ENCODE peak calls at places on chromosomes 5 and 9, in five cellular contexts. One of them, this sample, is unnamed.
A peak's percentile ranks its signal among the peaks of the same experiment; 100 is the strongest.

GRCh38 chr5:142821733-142822487 is 51.7 kb downstream of the ARHGAP26 start:
- DNase-seq in SK-N-SH: no peak
- DNase-seq in GM12878: no peak
- DNase-seq in HepG2: peak; percentile 85
- DNase-seq in HCT116: peak; percentile 86
- DNase-seq in this sample: no peak

GRCh38 chr9:137985637-137986071 is 108.1 kb downstream of the CACNA1B start:
- DNase-seq in GM12878: no peak
- DNase-seq in HCT116: no peak
- DNase-seq in SK-N-SH: no peak
- DNase-seq in HepG2: no peak
- DNase-seq in this sample: no peak

GRCh38 chr9:115117999-115118470 is at the start of gene TNC:
- DNase-seq in GM12878: no peak
- DNase-seq in HepG2: no peak
- DNase-seq in HCT116: no peak
- DNase-seq in SK-N-SH: peak; percentile 64
- DNase-seq in this sample: no peak

GRCh38 chr9:129509508-129509907 is 111.4 kb downstream of the C9orf50 start:
- DNase-seq in SK-N-SH: no peak
- DNase-seq in HepG2: no peak
- DNase-seq in HCT116: no peak
- DNase-seq in GM12878: no peak
- DNase-seq in this sample: no peak

GRCh38 chr9:14692536-14692917 is 705 bp downstream of the ZDHHC21 start:
- DNase-seq in GM12878: no peak
- DNase-seq in HCT116: no peak
- DNase-seq in SK-N-SH: no peak
- DNase-seq in HepG2: peak; percentile 4
- DNase-seq in this sample: no peak

GRCh38 chr5:180553530-180553929 is 37.8 kb downstream of the SCGB3A1 start:
- DNase-seq in HCT116: no peak
- DNase-seq in SK-N-SH: peak; percentile 54
- DNase-seq in GM12878: no peak
- DNase-seq in HepG2: no peak
- DNase-seq in this sample: peak; percentile 47

GRCh38 chr5:174606646-174607045 is 117.7 kb upstream of the MSX2 start:
- DNase-seq in HCT116: no peak
- DNase-seq in SK-N-SH: no peak
- DNase-seq in HepG2: no peak
- DNase-seq in GM12878: no peak
- DNase-seq in this sample: no peak

GRCh38 chr9:134807726-134808125 is 72.9 kb upstream of the FCN2 start:
- DNase-seq in GM12878: no peak
- DNase-seq in HCT116: no peak
- DNase-seq in SK-N-SH: no peak
- DNase-seq in HepG2: no peak
- DNase-seq in this sample: no peak

GRCh38 chr9:130215341-130216119 is 43.3 kb downstream of the NCS1 start:
- DNase-seq in SK-N-SH: no peak
- DNase-seq in HCT116: no peak
- DNase-seq in GM12878: no peak
- DNase-seq in HepG2: no peak
- DNase-seq in this sample: no peak

GRCh38 chr9:102631559-102631958 is 363.6 kb upstream of the CYLC2 start:
- DNase-seq in GM12878: no peak
- DNase-seq in HepG2: peak; percentile 2
- DNase-seq in HCT116: no peak
- DNase-seq in SK-N-SH: no peak
- DNase-seq in this sample: peak; percentile 1

GRCh38 chr9:7387844-7388243 is 411.7 kb downstream of the DMAC1 start:
- DNase-seq in SK-N-SH: no peak
- DNase-seq in HepG2: no peak
- DNase-seq in HCT116: no peak
- DNase-seq in GM12878: no peak
- DNase-seq in this sample: no peak

GRCh38 chr5:1763548-1763911 is 36.1 kb downstream of the MRPL36 start:
- DNase-seq in GM12878: no peak
- DNase-seq in SK-N-SH: peak; percentile 78
- DNase-seq in HepG2: peak; percentile 43
- DNase-seq in HCT116: peak; percentile 38
- DNase-seq in this sample: peak; percentile 51

GRCh38 chr9:107667700-107668099 is 178.1 kb upstream of the KLF4 start:
- DNase-seq in HepG2: no peak
- DNase-seq in SK-N-SH: no peak
- DNase-seq in HCT116: no peak
- DNase-seq in GM12878: no peak
- DNase-seq in this sample: no peak

GRCh38 chr5:137470111-137470920 is 28.8 kb downstream of the SPOCK1 start:
- DNase-seq in HCT116: no peak
- DNase-seq in GM12878: no peak
- DNase-seq in HepG2: no peak
- DNase-seq in SK-N-SH: no peak
- DNase-seq in this sample: no peak

GRCh38 chr5:102421647-102422046 is 77.2 kb downstream of the SLCO6A1 start:
- DNase-seq in HepG2: peak; percentile 20
- DNase-seq in SK-N-SH: no peak
- DNase-seq in GM12878: no peak
- DNase-seq in HCT116: peak; percentile 3
- DNase-seq in this sample: no peak

GRCh38 chr5:170333161-170333909 is 35.8 kb upstream of the LCP2 start:
- DNase-seq in SK-N-SH: no peak
- DNase-seq in GM12878: peak; percentile 79
- DNase-seq in HCT116: no peak
- DNase-seq in HepG2: no peak
- DNase-seq in this sample: peak; percentile 47

GRCh38 chr5:176818391-176819098 is 8.2 kb downstream of the UNC5A start:
- DNase-seq in GM12878: peak; percentile 34
- DNase-seq in HepG2: peak; percentile 42
- DNase-seq in HCT116: peak; percentile 40
- DNase-seq in SK-N-SH: no peak
- DNase-seq in this sample: no peak

GRCh38 chr9:121317737-121318630 is 50.0 kb downstream of the GSN start:
- DNase-seq in GM12878: no peak
- DNase-seq in SK-N-SH: no peak
- DNase-seq in HepG2: no peak
- DNase-seq in HCT116: no peak
- DNase-seq in this sample: no peak

GRCh38 chr5:112196574-112196973 is 222.5 kb downstream of the EPB41L4A start:
- DNase-seq in HepG2: no peak
- DNase-seq in GM12878: no peak
- DNase-seq in SK-N-SH: no peak
- DNase-seq in HCT116: no peak
- DNase-seq in this sample: no peak
- TF ChIP-seq ZBTB33 in HepG2: no peak
- TF ChIP-seq ZBTB33 in GM12878: no peak
- TF ChIP-seq ZBTB33 in SK-N-SH: no peak
- TF ChIP-seq ZBTB33 in HCT116: no peak
- TF ChIP-seq ZBTB33 in this sample: no peak

GRCh38 chr5:73215525-73215890 is 42.5 kb downstream of the TMEM174 start:
- DNase-seq in SK-N-SH: no peak
- DNase-seq in GM12878: no peak
- DNase-seq in HCT116: no peak
- DNase-seq in HepG2: no peak
- DNase-seq in this sample: no peak

GRCh38 chr5:73213566-73213998 is 40.6 kb downstream of the TMEM174 start:
- DNase-seq in HepG2: no peak
- DNase-seq in GM12878: peak; percentile 25
- DNase-seq in SK-N-SH: no peak
- DNase-seq in HCT116: no peak
- DNase-seq in this sample: no peak

GRCh38 chr5:73218552-73219171 is 45.7 kb downstream of the TMEM174 start:
- DNase-seq in HepG2: no peak
- DNase-seq in SK-N-SH: no peak
- DNase-seq in GM12878: no peak
- DNase-seq in HCT116: peak; percentile 26
- DNase-seq in this sample: no peak

GRCh38 chr5:73214921-73215490 is 42.0 kb downstream of the TMEM174 start:
- DNase-seq in GM12878: no peak
- DNase-seq in HepG2: no peak
- DNase-seq in SK-N-SH: no peak
- DNase-seq in HCT116: no peak
- DNase-seq in this sample: no peak

DNA sequence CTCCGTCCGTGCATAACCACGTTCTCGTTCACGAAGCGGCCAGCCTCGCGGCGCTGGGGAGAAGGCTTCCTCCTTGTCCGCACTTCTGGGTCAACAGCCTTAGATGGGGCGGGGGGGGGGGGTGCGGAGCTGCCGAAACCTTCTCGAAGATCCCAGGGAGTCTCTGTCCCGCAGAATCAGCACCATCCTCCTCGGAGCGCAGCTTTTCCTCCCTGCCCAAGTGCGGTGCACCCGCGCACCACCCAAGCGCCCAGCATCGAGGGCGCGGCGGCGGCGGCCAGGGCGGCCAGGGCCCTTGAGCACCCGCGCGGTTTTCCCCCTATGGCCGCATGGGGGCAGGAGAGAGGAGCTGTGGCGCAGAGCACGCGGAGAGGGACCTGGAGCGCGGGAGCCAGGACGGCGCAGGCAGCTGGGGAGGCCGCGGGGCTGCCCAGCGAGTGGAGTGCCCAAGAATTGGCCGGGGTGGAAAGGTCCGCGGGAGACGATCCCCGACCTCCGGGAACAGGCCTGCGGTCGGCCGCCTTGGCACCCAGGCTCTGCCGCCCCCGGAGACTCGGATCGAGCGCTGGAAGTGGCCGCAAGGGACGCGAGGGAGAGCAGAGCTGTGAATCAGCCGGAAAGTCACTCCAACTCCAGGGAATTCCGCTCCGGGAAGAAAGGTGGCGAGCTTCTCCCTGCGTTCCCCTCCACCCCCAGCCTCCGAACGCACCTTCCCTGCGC is 43.1 kb downstream of the TMEM174 start:
- DNase-seq in GM12878: no peak
- DNase-seq in HepG2: peak; percentile 49
- DNase-seq in HCT116: peak; percentile 72
- DNase-seq in SK-N-SH: peak; percentile 96
- DNase-seq in this sample: peak; percentile 88
- TF ChIP-seq POLR2AphosphoS5 in GM12878: no peak
- TF ChIP-seq POLR2AphosphoS5 in HepG2: no peak
- TF ChIP-seq POLR2AphosphoS5 in HCT116: peak; percentile 49
- TF ChIP-seq POLR2AphosphoS5 in SK-N-SH: no peak
- TF ChIP-seq POLR2AphosphoS5 in this sample: no peak

GRCh38 chr5:61460471-61460870 is 128.4 kb downstream of the ZSWIM6 start:
- DNase-seq in GM12878: no peak
- DNase-seq in HepG2: no peak
- DNase-seq in HCT116: no peak
- DNase-seq in SK-N-SH: no peak
- DNase-seq in this sample: no peak
- TF ChIP-seq ZBTB33 in GM12878: no peak
- TF ChIP-seq ZBTB33 in HepG2: no peak
- TF ChIP-seq ZBTB33 in HCT116: no peak
- TF ChIP-seq ZBTB33 in SK-N-SH: no peak
- TF ChIP-seq ZBTB33 in this sample: no peak

DNA sequence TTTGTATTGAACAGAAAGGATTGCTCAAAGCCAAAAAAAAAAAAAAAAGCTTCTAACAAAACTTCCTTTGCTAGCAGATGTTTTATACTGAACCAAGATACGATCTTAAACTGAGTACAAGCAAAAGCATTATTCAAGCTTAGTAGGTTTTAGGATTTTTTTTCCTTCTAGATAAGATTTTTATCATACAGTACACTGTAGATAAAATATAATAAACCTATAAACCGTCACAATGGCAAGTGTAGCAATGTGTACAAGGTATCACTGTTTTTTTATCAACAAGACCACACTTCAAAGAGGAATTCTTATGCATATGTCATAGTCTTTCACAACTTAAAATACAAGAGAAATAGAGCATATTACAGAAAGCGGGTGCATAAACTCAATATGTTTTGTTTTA is 56.5 kb upstream of the TRPM3 start:
- DNase-seq in HCT116: no peak
- DNase-seq in HepG2: no peak
- DNase-seq in SK-N-SH: no peak
- DNase-seq in GM12878: no peak
- DNase-seq in this sample: no peak
- TF ChIP-seq POLR2AphosphoS5 in HCT116: no peak
- TF ChIP-seq POLR2AphosphoS5 in HepG2: no peak
- TF ChIP-seq POLR2AphosphoS5 in SK-N-SH: no peak
- TF ChIP-seq POLR2AphosphoS5 in GM12878: no peak
- TF ChIP-seq POLR2AphosphoS5 in this sample: no peak

GRCh38 chr9:97057651-97058050 is 18.7 kb upstream of the CTSV start:
- DNase-seq in SK-N-SH: no peak
- DNase-seq in GM12878: no peak
- DNase-seq in HepG2: no peak
- DNase-seq in HCT116: no peak
- DNase-seq in this sample: peak; percentile 48
- TF ChIP-seq ZBTB33 in SK-N-SH: no peak
- TF ChIP-seq ZBTB33 in GM12878: no peak
- TF ChIP-seq ZBTB33 in HepG2: no peak
- TF ChIP-seq ZBTB33 in HCT116: no peak
- TF ChIP-seq ZBTB33 in this sample: no peak

GRCh38 chr9:133460405-133461175 is 812 bp downstream of the CACFD1 start:
- DNase-seq in SK-N-SH: no peak
- DNase-seq in HepG2: peak; percentile 97
- DNase-seq in HCT116: no peak
- DNase-seq in GM12878: no peak
- DNase-seq in this sample: peak; percentile 41
- TF ChIP-seq POLR2AphosphoS5 in SK-N-SH: no peak
- TF ChIP-seq POLR2AphosphoS5 in HepG2: peak; percentile 40
- TF ChIP-seq POLR2AphosphoS5 in HCT116: no peak
- TF ChIP-seq POLR2AphosphoS5 in GM12878: no peak
- TF ChIP-seq POLR2AphosphoS5 in this sample: no peak

DNA sequence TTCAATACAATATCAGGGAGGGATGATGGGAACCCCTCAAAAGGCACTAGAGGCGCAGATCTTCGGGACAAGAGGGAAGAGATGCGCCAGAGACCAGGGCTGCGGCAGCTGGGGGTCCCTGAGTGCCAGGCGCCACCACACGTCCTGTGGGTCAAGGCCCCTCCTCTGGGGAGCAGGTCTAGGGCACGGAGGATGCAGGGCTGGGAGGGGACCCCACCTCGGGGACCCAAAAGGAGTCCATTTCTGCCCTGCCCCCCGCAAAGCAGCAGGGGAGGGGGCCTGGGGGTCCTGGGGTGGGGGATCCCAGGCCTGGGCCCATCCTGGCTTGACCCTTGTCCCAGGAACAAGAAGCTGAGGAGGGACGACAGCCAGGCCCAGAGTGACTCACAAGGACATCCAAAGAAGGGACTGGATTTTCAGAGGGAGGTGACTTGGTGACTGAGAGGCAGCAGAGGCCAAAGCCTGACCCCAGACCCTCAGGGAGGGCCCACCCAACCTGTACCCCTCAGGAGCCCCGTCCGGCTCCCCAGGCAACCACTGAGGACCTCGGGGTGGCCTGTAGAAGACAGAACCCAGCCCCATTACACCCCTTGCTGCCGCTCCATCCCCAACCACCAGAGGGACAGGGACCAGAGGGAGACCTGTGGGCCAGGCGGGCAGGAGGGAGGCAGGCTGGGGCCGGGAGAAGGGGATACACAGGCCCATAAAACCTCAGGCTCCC is 54.2 kb downstream of the LRSAM1 start:
- DNase-seq in GM12878: no peak
- DNase-seq in SK-N-SH: peak; percentile 83
- DNase-seq in HepG2: peak; percentile 35
- DNase-seq in HCT116: no peak
- DNase-seq in this sample: peak; percentile 53
- TF ChIP-seq ZBTB33 in GM12878: no peak
- TF ChIP-seq ZBTB33 in SK-N-SH: no peak
- TF ChIP-seq ZBTB33 in HepG2: no peak
- TF ChIP-seq ZBTB33 in HCT116: no peak
- TF ChIP-seq ZBTB33 in this sample: no peak

GRCh38 chr9:135992486-135993408 is 31.6 kb upstream of the UBAC1 start:
- DNase-seq in GM12878: no peak
- DNase-seq in HepG2: peak; percentile 81
- DNase-seq in HCT116: no peak
- DNase-seq in SK-N-SH: peak; percentile 89
- DNase-seq in this sample: peak; percentile 63
- TF ChIP-seq POLR2AphosphoS5 in GM12878: no peak
- TF ChIP-seq POLR2AphosphoS5 in HepG2: peak; percentile 84
- TF ChIP-seq POLR2AphosphoS5 in HCT116: peak; percentile 31
- TF ChIP-seq POLR2AphosphoS5 in SK-N-SH: peak; percentile 42
- TF ChIP-seq POLR2AphosphoS5 in this sample: peak; percentile 88